ENCODE peak calls at places on chromosomes 16 and 17, in four cellular contexts. M, F, S and E are unnamed samples.

GRCh38 chr17:77042688-77043330 is 98.0 kb upstream of the SEC14L1 start:
- DNase-seq in S (no peak), F (no peak), M (no peak), E (no peak)

GRCh38 chr17:83149326-83149725 is 69.9 kb downstream of the METRNL start:
- DNase-seq in M (no peak), S (peak), F (peak), E (no peak)

GRCh38 chr16:31452631-31453106 is 6.6 kb upstream of the ARMC5 start:
- DNase-seq in F (peak), S (no peak), M (peak), E (no peak)

GRCh38 chr17:65027305-65027704 is 29.2 kb downstream of the GNA13 start:
- DNase-seq in F (no peak), S (no peak), M (peak), E (no peak)

GRCh38 chr17:70961341-70961740 is 792.0 kb downstream of the KCNJ2 start:
- DNase-seq in F (no peak), M (peak), S (no peak), E (no peak)

GRCh38 chr17:81466564-81467472 is 45.8 kb downstream of the ACTG1 start:
- DNase-seq in M (no peak), S (no peak), F (no peak), E (no peak)

GRCh38 chr16:89349947-89350633 is 132.6 kb downstream of the ZNF778 start:
- DNase-seq in M (no peak), F (no peak), S (no peak), E (no peak)

GRCh38 chr17:82350182-82351030 is 8.6 kb upstream of the TEX19 start:
- DNase-seq in M (no peak), F (no peak), S (no peak), E (no peak)

GRCh38 chr17:44384823-44385286 is 4.6 kb downstream of the ITGA2B start:
- DNase-seq in F (no peak), S (no peak), M (no peak), E (no peak)

GRCh38 chr16:69932228-69932627 is 18.9 kb upstream of the CLEC18A start:
- DNase-seq in F (no peak), M (no peak), S (no peak), E (no peak)

GRCh38 chr16:81864646-81865382 is 85.7 kb downstream of the PLCG2 start:
- DNase-seq in S (no peak), F (no peak), M (no peak), E (no peak)

GRCh38 chr16:86709902-86710601 is 131.7 kb downstream of the FOXL1 start:
- DNase-seq in S (no peak), F (no peak), M (no peak), E (no peak)

GRCh38 chr17:27762527-27763305 is 37.6 kb downstream of the NOS2 start:
- DNase-seq in F (peak), S (no peak), M (peak), E (no peak)

GRCh38 chr16:50305441-50306061 is 39.2 kb downstream of the ADCY7 start:
- DNase-seq in F (peak), S (peak), M (no peak), E (no peak)

GRCh38 chr16:56356276-56357241 is 68.8 kb downstream of the AMFR start:
- DNase-seq in F (peak), M (peak), S (peak), E (peak)

GRCh38 chr16:27332105-27332504 is 18.3 kb downstream of the IL4R start:
- DNase-seq in F (no peak), S (no peak), M (no peak), E (peak)

GRCh38 chr17:8791910-8792270 is 7.3 kb downstream of the MFSD6L start:
- DNase-seq in S (no peak), M (peak), F (peak), E (peak)

GRCh38 chr17:81160306-81160705 is 5.0 kb upstream of the PVALEF start:
- DNase-seq in S (no peak), M (no peak), F (no peak), E (peak)

GRCh38 chr17:79362996-79363305 is 247.9 kb downstream of the RBFOX3 start:
- DNase-seq in F (no peak), S (no peak), M (no peak), E (no peak)

GRCh38 chr16:7405166-7405565 is 72.5 kb downstream of the RBFOX1 start:
- DNase-seq in M (no peak), S (no peak), F (no peak), E (no peak)
- TF ChIP-seq CTCF in M (no peak), S (no peak), F (no peak), E (no peak)

GRCh38 chr16:3689731-3690130 is 27.6 kb downstream of the TRAP1 start:
- DNase-seq in F (no peak), S (no peak), M (no peak), E (no peak)
- TF ChIP-seq CTCF in F (no peak), S (no peak), M (no peak), E (no peak)

DNA sequence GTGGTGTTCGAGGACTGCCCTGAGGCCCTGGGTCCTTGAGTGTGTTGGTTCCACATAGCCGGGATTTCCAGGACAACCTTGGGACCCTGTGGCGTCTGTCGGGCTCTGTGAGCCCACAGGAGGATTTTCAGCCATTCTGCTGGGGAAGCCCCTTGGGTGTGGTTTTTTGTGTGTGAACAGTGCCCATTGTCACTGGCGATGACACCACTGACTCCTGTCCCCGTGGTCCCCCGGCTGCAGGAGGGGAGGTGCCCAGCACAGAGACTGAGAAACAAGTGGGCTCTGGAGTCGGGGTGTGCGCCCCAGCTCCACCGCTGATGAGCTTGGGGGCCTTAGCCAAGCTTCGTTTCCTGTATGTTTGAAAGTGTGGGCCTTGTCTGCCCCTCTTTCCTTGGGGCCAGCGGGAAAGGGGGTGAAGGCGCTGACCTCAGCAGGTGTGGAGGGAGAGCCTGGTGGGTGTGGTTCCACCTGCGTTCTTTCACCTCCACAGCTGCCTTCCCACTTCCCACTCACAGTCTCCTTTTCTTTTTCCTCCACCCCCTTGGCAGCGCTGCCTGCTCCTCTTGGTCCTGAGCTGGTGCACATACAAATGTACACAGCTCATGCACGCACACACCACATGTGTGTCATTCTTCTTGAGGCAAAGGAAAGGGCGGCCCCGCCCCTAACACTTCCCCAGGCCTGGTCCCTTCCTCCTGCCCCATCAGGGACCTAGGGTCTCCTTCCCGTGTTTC is 16.1 kb downstream of the MGRN1 start:
- DNase-seq in M (no peak), S (no peak), F (no peak), E (no peak)
- TF ChIP-seq CTCF in M (no peak), S (no peak), F (no peak), E (no peak)

GRCh38 chr16:84999857-85000480 is 11.4 kb downstream of the ZDHHC7 start:
- DNase-seq in M (no peak), F (no peak), S (no peak), E (no peak)
- TF ChIP-seq CTCF in M (no peak), F (no peak), S (no peak), E (no peak)

DNA sequence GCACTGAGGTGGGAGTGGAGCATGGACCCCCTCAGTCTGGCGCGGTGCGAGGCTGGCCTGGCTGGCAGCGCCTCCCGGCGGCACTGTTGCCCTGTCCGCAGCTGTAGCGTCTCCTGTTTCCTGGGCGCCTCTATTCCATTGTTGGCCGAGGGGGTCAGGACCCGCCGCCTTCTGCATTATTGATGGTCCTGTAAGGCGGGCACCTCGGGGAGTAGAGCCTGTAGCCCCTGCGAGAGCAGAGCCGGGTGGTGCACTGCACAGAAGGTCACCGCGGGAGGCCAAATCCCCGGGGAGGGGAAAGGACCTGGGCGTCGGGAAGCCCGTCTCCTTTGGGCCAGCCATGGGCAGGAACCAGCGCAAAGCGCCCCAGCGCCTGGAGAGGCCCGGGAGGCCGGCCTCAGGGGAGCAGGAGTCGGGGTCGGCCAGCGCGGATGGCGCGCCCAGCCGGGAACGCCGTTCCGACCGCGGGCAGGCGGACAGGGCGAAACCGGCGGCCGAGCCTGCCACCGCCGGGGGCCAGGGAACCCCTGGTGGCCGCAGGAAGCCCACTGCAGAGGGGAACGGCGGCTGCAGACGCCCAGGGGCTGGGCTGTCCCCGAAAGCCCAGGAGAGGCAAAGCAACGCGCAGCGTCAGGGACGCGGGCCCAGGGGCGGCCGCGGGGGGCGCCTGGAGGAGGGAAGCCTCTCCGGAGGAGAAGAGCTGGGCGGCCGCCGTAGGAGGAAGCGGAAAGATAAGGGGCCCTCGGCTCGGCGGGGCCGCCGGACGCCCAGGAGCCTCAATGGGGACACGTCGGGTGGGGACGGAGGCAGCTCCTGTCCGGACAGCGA is at the start of gene MYO15B:
- DNase-seq in M (no peak), F (peak), S (no peak), E (peak)
- TF ChIP-seq CTCF in M (no peak), F (no peak), S (no peak), E (peak)

GRCh38 chr17:20944014-20944905 is 98.6 kb downstream of the USP22 start:
- DNase-seq in S (no peak), M (no peak), F (no peak), E (no peak)
- TF ChIP-seq CTCF in S (no peak), M (no peak), F (no peak), E (no peak)

DNA sequence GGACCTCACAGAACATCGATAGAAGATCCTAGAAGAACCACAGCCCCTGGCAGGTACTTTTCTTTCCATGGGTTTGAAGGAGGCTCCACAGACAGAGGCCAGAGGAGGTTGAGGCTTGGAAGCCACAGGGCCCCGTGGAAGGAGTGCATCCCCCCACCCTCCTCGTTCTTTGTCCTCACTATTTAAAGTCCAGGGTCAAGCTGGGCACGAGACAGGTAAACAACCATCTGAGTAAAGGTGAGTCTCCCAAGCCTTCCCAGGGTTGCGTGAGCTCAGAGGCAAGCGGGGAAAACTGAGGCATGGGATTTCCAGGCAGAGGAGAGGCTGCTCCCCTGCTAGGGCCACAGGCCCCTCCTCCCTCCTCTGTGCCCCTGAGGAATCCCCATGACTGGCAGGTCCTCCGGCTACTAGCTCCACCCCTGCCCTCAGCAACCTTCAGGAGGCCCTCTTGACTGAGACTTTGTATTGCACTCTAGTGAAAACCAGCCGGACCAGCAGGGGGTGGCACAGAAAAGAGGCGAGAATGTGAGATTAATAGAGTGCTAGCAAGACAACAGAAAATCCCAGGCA is 927 bp upstream of the SULT1A2 start:
- DNase-seq in F (no peak), M (no peak), S (no peak), E (no peak)
- TF ChIP-seq CTCF in F (no peak), M (no peak), S (no peak), E (no peak)

GRCh38 chr16:3266873-3267537 is 10.6 kb upstream of the MEFV start:
- DNase-seq in S (no peak), F (no peak), M (peak), E (no peak)
- TF ChIP-seq CTCF in S (no peak), F (no peak), M (peak), E (peak)